ENCODE peak calls at places on chromosomes 1 and 21, in six cellular contexts. H is GM03348, E is NCI-H187, J is NB4, Q is GM12864, P is dorsolateral prefrontal cortex. N is an unnamed sample.

GRCh38 chr1:214438059-214438458 is 113.3 kb downstream of the PTPN14 start:
- DNase-seq in H (no peak), E (no peak), J (no peak), Q (no peak), P (no peak), N (no peak)

GRCh38 chr1:219812491-219813221 is 115.7 kb downstream of the SLC30A10 start:
- DNase-seq in H (peak; percentile 70), E (no peak), J (peak; percentile 61), Q (no peak), P (peak; percentile 27), N (peak; percentile 62)

GRCh38 chr1:48679107-48679506 is 97.6 kb downstream of the BEND5 start:
- DNase-seq in H (no peak), E (no peak), J (no peak), Q (no peak), P (no peak), N (no peak)

GRCh38 chr1:18999287-18999852 is 42.9 kb upstream of the IFFO2 start:
- DNase-seq in H (peak; percentile 67), E (no peak), J (no peak), Q (no peak), P (no peak), N (peak; percentile 41)

GRCh38 chr1:28370220-28371010 is 875 bp downstream of the PHACTR4 start:
- DNase-seq in H (peak; percentile 71), E (peak; percentile 15), J (peak; percentile 62), Q (no peak), P (peak; percentile 23), N (peak; percentile 69)

GRCh38 chr1:244067893-244068292 is 16.8 kb downstream of the ZBTB18 start:
- DNase-seq in H (no peak), E (no peak), J (no peak), Q (no peak), P (no peak), N (peak; percentile 53)

GRCh38 chr1:11499825-11500331 is 20.9 kb downstream of the DISP3 start:
- DNase-seq in H (no peak), E (no peak), J (no peak), Q (no peak), P (no peak), N (no peak)

GRCh38 chr1:183416850-183417690 is 1.1 kb downstream of the NMNAT2 start:
- DNase-seq in H (peak; percentile 82), E (peak; percentile 79), J (peak; percentile 30), Q (no peak), P (peak; percentile 74), N (peak; percentile 80)

GRCh38 chr1:85438353-85438752 is 26.6 kb downstream of the DDAH1 start:
- DNase-seq in H (no peak), E (no peak), J (no peak), Q (no peak), P (no peak), N (no peak)

GRCh38 chr21:38806942-38807284 is 1.2 kb downstream of the ETS2 start:
- DNase-seq in H (no peak), E (no peak), J (no peak), Q (no peak), P (no peak), N (no peak)

GRCh38 chr1:184419734-184420161 is 32.9 kb downstream of the C1orf21 start:
- DNase-seq in H (no peak), E (no peak), J (no peak), Q (no peak), P (no peak), N (no peak)

GRCh38 chr1:119220980-119221379 is 80.5 kb upstream of the WARS2 start:
- DNase-seq in H (peak; percentile 45), E (no peak), J (no peak), Q (no peak), P (no peak), N (peak; percentile 24)

GRCh38 chr1:178632619-178633018 is 92.4 kb upstream of the RALGPS2 start:
- DNase-seq in H (no peak), E (no peak), J (no peak), Q (no peak), P (no peak), N (no peak)

GRCh38 chr1:226943156-226943555 is 3.1 kb downstream of the COQ8A start:
- DNase-seq in H (no peak), E (no peak), J (no peak), Q (no peak), P (no peak), N (no peak)

GRCh38 chr1:241606544-241606943 is 33.6 kb downstream of the CHML start:
- DNase-seq in H (no peak), E (no peak), J (no peak), Q (no peak), P (no peak), N (no peak)

GRCh38 chr1:38046884-38047602 is 450 bp upstream of the POU3F1 start:
- DNase-seq in H (peak; percentile 97), E (no peak), J (peak; percentile 66), Q (peak; percentile 22), P (peak; percentile 88), N (peak; percentile 96)

GRCh38 chr1:11938722-11939526 is 4.4 kb downstream of the PLOD1 start:
- DNase-seq in H (no peak), E (no peak), J (no peak), Q (no peak), P (no peak), N (peak; percentile 17)

GRCh38 chr1:3688356-3688755 is 36.0 kb downstream of the TP73 start:
- DNase-seq in H (peak; percentile 42), E (no peak), J (peak; percentile 47), Q (no peak), P (no peak), N (no peak)

GRCh38 chr1:113943028-113943811 is 14.1 kb downstream of the HIPK1 start:
- DNase-seq in H (peak; percentile 24), E (no peak), J (peak; percentile 90), Q (no peak), P (no peak), N (no peak)

GRCh38 chr1:244150665-244151064 is 99.6 kb downstream of the ZBTB18 start:
- DNase-seq in H (no peak), E (no peak), J (no peak), Q (no peak), P (no peak), N (no peak)

GRCh38 chr1:234893359-234893724 is 235.3 kb downstream of the TOMM20 start:
- DNase-seq in H (no peak), E (no peak), J (no peak), Q (no peak), P (no peak), N (no peak)

GRCh38 chr1:76950306-76950705 is 83.0 kb downstream of the ST6GALNAC5 start:
- DNase-seq in H (no peak), E (no peak), J (no peak), Q (no peak), P (no peak), N (no peak)

GRCh38 chr1:94094466-94095111 is 26.4 kb downstream of the ABCA4 start:
- DNase-seq in H (peak; percentile 47), E (no peak), J (no peak), Q (no peak), P (peak; percentile 42), N (peak; percentile 41)

GRCh38 chr1:223423641-223424233 is 30.5 kb downstream of the CCDC185 start:
- DNase-seq in H (peak; percentile 33), E (no peak), J (no peak), Q (no peak), P (no peak), N (no peak)

GRCh38 chr1:216221260-216221700 is 202.0 kb downstream of the USH2A start:
- DNase-seq in H (peak; percentile 60), E (peak; percentile 3), J (peak; percentile 62), Q (peak; percentile 18), P (peak; percentile 24), N (peak; percentile 46)

GRCh38 chr1:57910782-57911181 is 486.9 kb upstream of the DAB1 start:
- DNase-seq in H (no peak), E (no peak), J (no peak), Q (no peak), P (no peak), N (no peak)

GRCh38 chr1:205381305-205381704 is 24.6 kb upstream of the KLHDC8A start:
- DNase-seq in H (no peak), E (no peak), J (no peak), Q (no peak), P (no peak), N (no peak)

GRCh38 chr1:95503371-95504145 is 269.5 kb downstream of the RWDD3 start:
- DNase-seq in H (no peak), E (no peak), J (no peak), Q (no peak), P (peak; percentile 5), N (no peak)

GRCh38 chr1:54278941-54279422 is 79.0 kb downstream of the MRPL37 start:
- DNase-seq in H (peak; percentile 53), E (no peak), J (no peak), Q (no peak), P (no peak), N (peak; percentile 84)

GRCh38 chr1:10796029-10796944 is at the start of gene CASZ1:
- DNase-seq in H (peak; percentile 98), E (peak; percentile 79), J (peak; percentile 41), Q (no peak), P (peak; percentile 71), N (peak; percentile 99)

GRCh38 chr1:102096162-102096561 is 99.4 kb upstream of the OLFM3 start:
- DNase-seq in H (no peak), E (no peak), J (no peak), Q (no peak), P (no peak), N (no peak)

GRCh38 chr1:110421159-110421777 is 13.8 kb upstream of the LAMTOR5 start:
- DNase-seq in H (peak; percentile 58), E (no peak), J (peak; percentile 50), Q (no peak), P (no peak), N (peak; percentile 34)

GRCh38 chr1:9281071-9281827 is 11.4 kb upstream of the SPSB1 start:
- DNase-seq in H (peak; percentile 72), E (no peak), J (no peak), Q (no peak), P (no peak), N (no peak)

GRCh38 chr1:32335951-32336867 is at the start of gene MARCKSL1:
- DNase-seq in H (peak; percentile 89), E (peak; percentile 65), J (peak; percentile 83), Q (no peak), P (peak; percentile 87), N (peak; percentile 90)

GRCh38 chr1:230825061-230825803 is 43.1 kb downstream of the C1orf198 start:
- DNase-seq in H (peak; percentile 73), E (no peak), J (peak; percentile 42), Q (no peak), P (no peak), N (peak; percentile 57)

GRCh38 chr1:218537131-218537904 is 192.2 kb downstream of the TGFB2 start:
- DNase-seq in H (peak; percentile 77), E (no peak), J (no peak), Q (no peak), P (no peak), N (peak; percentile 30)